ENCODE peak calls at places on chromosomes 16 and 17, in nine cellular contexts. Z is HuH-7.5; C is NCI-H1048; M is thoracic aorta; N is ACHN; L is lung microvascular endothelial cell; U is pancreas; J is kidney epithelial cell; P is activated CD8-positive, alpha-beta T cell treated with anti-CD3 and anti-CD28 coated beads, Interleukin-2, amount 10 ng/mL, durations not matched to agents 7 days and 5 days. W is an unnamed sample.

GRCh38 chr16:84277244-84277823 is 17.3 kb upstream of the WFDC1 start:
- DNase-seq in Z (peak), C (peak), M (no peak), N (peak), L (peak), U (no peak), J (no peak), P (peak), W (peak)

GRCh38 chr17:75514299-75515228 is 773 bp downstream of the CASKIN2 start:
- DNase-seq in Z (no peak), C (no peak), M (no peak), N (peak), L (no peak), U (peak), J (peak), P (no peak), W (no peak)

GRCh38 chr17:69342896-69343644 is 16.1 kb upstream of the ABCA5 start:
- DNase-seq in Z (no peak), C (no peak), M (no peak), N (no peak), L (no peak), U (no peak), J (no peak), P (no peak), W (no peak)

GRCh38 chr17:7029659-7030058 is 6.2 kb upstream of the SLC16A13 start:
- DNase-seq in Z (no peak), C (no peak), M (no peak), N (no peak), L (peak), U (no peak), J (no peak), P (peak), W (no peak)

GRCh38 chr16:2535644-2536021 is 2.2 kb upstream of the PDPK1 start:
- DNase-seq in Z (no peak), C (no peak), M (no peak), N (no peak), L (no peak), U (no peak), J (no peak), P (no peak), W (peak)

GRCh38 chr16:75456971-75457370 is 7.5 kb downstream of the TMEM170A start:
- DNase-seq in Z (no peak), C (no peak), M (no peak), N (no peak), L (no peak), U (no peak), J (no peak), P (no peak), W (no peak)

GRCh38 chr17:44536090-44536960 is 21.0 kb upstream of the FZD2 start:
- DNase-seq in Z (no peak), C (no peak), M (no peak), N (no peak), L (no peak), U (no peak), J (no peak), P (no peak), W (no peak)

GRCh38 chr17:45247429-45248131 is 14.3 kb downstream of the SPATA32 start:
- DNase-seq in Z (peak), C (peak), M (peak), N (peak), L (peak), U (peak), J (peak), P (peak), W (peak)

GRCh38 chr17:1617620-1618174 is 10.9 kb downstream of the SLC43A2 start:
- DNase-seq in Z (no peak), C (no peak), M (no peak), N (peak), L (peak), U (no peak), J (peak), P (no peak), W (peak)

GRCh38 chr17:10668771-10669170 is 11.7 kb upstream of the MYH3 start:
- DNase-seq in Z (no peak), C (no peak), M (no peak), N (no peak), L (peak), U (no peak), J (no peak), P (no peak), W (no peak)

GRCh38 chr17:79965806-79966205 is 69.9 kb downstream of the TBC1D16 start:
- DNase-seq in Z (no peak), C (no peak), M (no peak), N (no peak), L (peak), U (peak), J (no peak), P (no peak), W (no peak)

GRCh38 chr17:59003860-59004259 is 102.8 kb downstream of the TRIM37 start:
- DNase-seq in Z (no peak), C (no peak), M (no peak), N (no peak), L (no peak), U (no peak), J (no peak), P (no peak), W (no peak)

GRCh38 chr17:2034806-2035548 is 5.0 kb downstream of the DPH1 start:
- DNase-seq in Z (no peak), C (no peak), M (no peak), N (no peak), L (no peak), U (peak), J (no peak), P (no peak), W (no peak)

GRCh38 chr16:87698676-87699179 is 67.1 kb downstream of the KLHDC4 start:
- DNase-seq in Z (no peak), C (no peak), M (no peak), N (no peak), L (no peak), U (no peak), J (no peak), P (no peak), W (no peak)

GRCh38 chr16:51556694-51557327 is 405.7 kb upstream of the SALL1 start:
- DNase-seq in Z (no peak), C (no peak), M (no peak), N (peak), L (peak), U (no peak), J (peak), P (no peak), W (no peak)

GRCh38 chr17:34252138-34252889 is 2.8 kb upstream of the CCL2 start:
- DNase-seq in Z (no peak), C (no peak), M (peak), N (peak), L (peak), U (peak), J (peak), P (no peak), W (peak)

GRCh38 chr16:54284319-54284930 is 2.2 kb downstream of the IRX3 start:
- DNase-seq in Z (no peak), C (no peak), M (no peak), N (peak), L (no peak), U (peak), J (no peak), P (no peak), W (no peak)

GRCh38 chr16:27620533-27620932 is 70.6 kb downstream of the KATNIP start:
- DNase-seq in Z (no peak), C (no peak), M (no peak), N (no peak), L (no peak), U (no peak), J (no peak), P (no peak), W (no peak)

GRCh38 chr16:404971-405486 is 3.3 kb downstream of the DECR2 start:
- DNase-seq in Z (no peak), C (no peak), M (no peak), N (no peak), L (no peak), U (no peak), J (no peak), P (no peak), W (no peak)

GRCh38 chr16:85382717-85383118 is 230.4 kb upstream of the GSE1 start:
- DNase-seq in Z (no peak), C (no peak), M (no peak), N (no peak), L (no peak), U (peak), J (no peak), P (no peak), W (no peak)

GRCh38 chr16:22216191-22216831 is 10.2 kb downstream of the EEF2K start:
- DNase-seq in Z (no peak), C (no peak), M (no peak), N (no peak), L (no peak), U (no peak), J (no peak), P (no peak), W (no peak)

GRCh38 chr16:69217433-69217832 is 30.5 kb downstream of the SNTB2 start:
- DNase-seq in Z (no peak), C (no peak), M (no peak), N (peak), L (no peak), U (no peak), J (peak), P (no peak), W (no peak)

GRCh38 chr17:78089557-78090281 is 38.8 kb downstream of the TMC6 start:
- DNase-seq in Z (no peak), C (no peak), M (no peak), N (no peak), L (peak), U (no peak), J (no peak), P (no peak), W (no peak)

GRCh38 chr16:9256196-9256595 is 164.8 kb downstream of the HAPSTR1 start:
- DNase-seq in Z (peak), C (no peak), M (no peak), N (peak), L (no peak), U (peak), J (no peak), P (peak), W (peak)

GRCh38 chr16:48899500-48899899 is 289.5 kb upstream of the N4BP1 start:
- DNase-seq in Z (no peak), C (no peak), M (no peak), N (no peak), L (no peak), U (no peak), J (no peak), P (no peak), W (no peak)

GRCh38 chr17:29116652-29117439 is 63.4 kb downstream of the MYO18A start:
- DNase-seq in Z (peak), C (peak), M (no peak), N (peak), L (peak), U (peak), J (no peak), P (peak), W (peak)

GRCh38 chr17:39513256-39513655 is 52.0 kb downstream of the CDK12 start:
- DNase-seq in Z (no peak), C (no peak), M (no peak), N (no peak), L (no peak), U (no peak), J (no peak), P (no peak), W (no peak)

GRCh38 chr17:49862781-49863331 is 15.0 kb upstream of the TAC4 start:
- DNase-seq in Z (no peak), C (no peak), M (no peak), N (no peak), L (no peak), U (no peak), J (no peak), P (no peak), W (no peak)

GRCh38 chr17:50514936-50515702 is 6.9 kb downstream of the MYCBPAP start:
- DNase-seq in Z (no peak), C (no peak), M (no peak), N (no peak), L (no peak), U (peak), J (no peak), P (no peak), W (no peak)

GRCh38 chr17:48162946-48163506 is 55.5 kb downstream of the SNX11 start:
- DNase-seq in Z (no peak), C (no peak), M (no peak), N (peak), L (no peak), U (no peak), J (peak), P (no peak), W (peak)

W was measured in colonic mucosa.